ENCODE peak calls at places on chromosomes 16 and 17, in ten cellular contexts. H, A, D, Z, N, S, L, R, E and U are unnamed samples.

GRCh38 chr17:78727476-78728229 is 54.4 kb downstream of the CYTH1 start:
- DNase-seq in R (no peak), L (no peak), N (no peak), A (no peak), D (no peak), E (no peak), H (no peak), Z (no peak), S (no peak), U (no peak)

GRCh38 chr16:28172331-28172730 is 39.4 kb downstream of the XPO6 start:
- DNase-seq in L (no peak), D (no peak), N (no peak), A (no peak), S (no peak), E (no peak), H (no peak), R (no peak), Z (no peak), U (no peak)

GRCh38 chr17:78164748-78165607 is 3.4 kb upstream of the SYNGR2 start:
- DNase-seq in R (no peak), E (no peak), A (no peak), N (no peak), D (no peak), L (no peak), Z (no peak), H (no peak), S (no peak), U (no peak)

GRCh38 chr17:4974064-4974670 is 6.5 kb upstream of the SPAG7 start:
- DNase-seq in H (no peak), S (no peak), L (no peak), E (no peak), N (no peak), D (no peak), R (peak; percentile 54), A (no peak), Z (no peak), U (no peak)

GRCh38 chr17:35167046-35167445 is 19.4 kb downstream of the UNC45B start:
- DNase-seq in A (no peak), R (no peak), L (no peak), E (no peak), H (no peak), Z (no peak), S (no peak), N (no peak), D (no peak), U (no peak)

GRCh38 chr16:4217246-4218131 is 24.4 kb downstream of the SRL start:
- DNase-seq in S (no peak), L (peak; percentile 53), A (no peak), D (no peak), R (peak; percentile 80), Z (no peak), H (peak; percentile 21), E (peak; percentile 65), N (no peak), U (peak; percentile 29)

GRCh38 chr17:79005063-79005861 is 4.3 kb downstream of the CANT1 start:
- DNase-seq in S (peak; percentile 91), A (no peak), H (no peak), R (no peak), L (peak; percentile 17), E (peak; percentile 10), Z (no peak), D (no peak), N (peak; percentile 61), U (peak; percentile 88)

GRCh38 chr17:60743812-60744211 is 66.2 kb downstream of the BCAS3 start:
- DNase-seq in Z (peak; percentile 10), R (no peak), N (no peak), L (no peak), H (peak; percentile 65), A (no peak), E (no peak), S (no peak), D (no peak), U (no peak)

GRCh38 chr16:52812945-52813556 is 239.6 kb downstream of the CHD9NB start:
- DNase-seq in L (no peak), S (no peak), R (no peak), N (no peak), D (no peak), A (peak; percentile 42), Z (no peak), E (no peak), H (peak; percentile 59), U (no peak)

GRCh38 chr16:12653820-12654392 is 149.8 kb downstream of the CPPED1 start:
- DNase-seq in S (no peak), R (no peak), D (no peak), Z (no peak), E (no peak), H (no peak), A (no peak), N (no peak), L (no peak), U (no peak)

DNA sequence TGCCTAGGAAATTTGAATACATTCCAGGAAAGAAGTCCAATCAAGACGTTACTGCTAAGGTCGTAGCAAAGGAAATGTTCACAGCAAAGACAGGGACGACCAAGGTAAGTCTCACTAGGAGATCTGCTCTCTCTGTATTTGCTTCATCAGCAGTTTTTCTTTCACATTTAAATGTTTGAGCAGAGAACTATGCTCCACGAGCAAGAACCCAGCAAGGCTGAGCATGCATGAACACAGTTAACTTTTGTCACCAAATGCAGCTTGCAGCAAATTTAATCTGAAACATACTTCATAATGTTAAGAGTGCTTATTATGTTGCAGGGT is 63.2 kb upstream of the HLF start:
- DNase-seq in A (no peak), Z (no peak), H (no peak), N (no peak), L (no peak), S (no peak), E (no peak), D (no peak), R (no peak), U (no peak)
- H3K4me3 ChIP-seq in A (no peak overlapping the region), Z (no peak overlapping the region), H (no peak overlapping the region), N (no peak overlapping the region), L (no peak overlapping the region), S (no peak overlapping the region), E (no peak overlapping the region), D (no peak overlapping the region), R (no peak overlapping the region), U (no peak overlapping the region)

GRCh38 chr16:85829751-85830445 is 30.4 kb downstream of the COX4I1 start:
- DNase-seq in A (no peak), D (no peak), L (no peak), E (no peak), S (peak; percentile 67), N (peak; percentile 76), H (no peak), R (peak; percentile 46), Z (no peak), U (peak; percentile 43)
- H3K4me3 ChIP-seq in A (no peak overlapping the region), D (no peak overlapping the region), L (no peak overlapping the region), E (no peak overlapping the region), S (no peak overlapping the region), N (no peak overlapping the region), H (no peak overlapping the region), R (no peak overlapping the region), Z (no peak overlapping the region), U (no peak overlapping the region)

GRCh38 chr17:73768691-73769090 is 124.4 kb upstream of the SDK2 start:
- DNase-seq in L (no peak), E (no peak), A (no peak), H (no peak), S (no peak), D (no peak), R (no peak), Z (no peak), N (no peak), U (no peak)

GRCh38 chr17:73765824-73766563 is 121.7 kb upstream of the SDK2 start:
- DNase-seq in N (no peak), L (no peak), A (no peak), E (no peak), S (peak; percentile 10), H (no peak), Z (no peak), D (no peak), R (peak; percentile 30), U (no peak)

GRCh38 chr17:73770115-73770848 is 126.0 kb upstream of the SDK2 start:
- DNase-seq in E (peak; percentile 87), N (peak; percentile 95), Z (peak; percentile 32), S (peak; percentile 66), A (peak; percentile 85), L (peak; percentile 46), D (peak; percentile 93), R (peak; percentile 88), H (peak; percentile 73), U (peak; percentile 74)

GRCh38 chr17:73769480-73769879 is 125.2 kb upstream of the SDK2 start:
- DNase-seq in L (no peak), D (no peak), S (no peak), H (no peak), Z (no peak), E (no peak), A (no peak), R (no peak), N (no peak), U (no peak)

DNA sequence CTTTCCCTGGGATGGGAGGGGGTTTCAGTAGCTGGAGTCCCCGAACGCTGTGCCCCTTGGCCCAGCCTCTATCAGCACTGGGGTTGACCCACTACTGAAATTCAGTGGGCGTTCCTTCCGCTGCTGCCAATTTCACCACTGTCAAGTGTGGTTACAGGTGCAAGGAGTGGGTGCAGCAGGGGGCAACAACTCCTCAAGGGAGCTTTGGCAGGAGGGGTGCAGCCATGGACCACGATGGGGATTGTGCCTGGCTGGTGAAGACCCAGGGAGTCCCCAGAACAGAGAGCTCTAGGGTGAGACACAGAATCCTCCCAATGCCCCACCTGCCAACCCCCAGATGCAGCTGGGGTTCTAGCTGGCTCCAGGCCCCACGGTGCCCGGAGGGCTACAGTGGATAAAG is 123.5 kb upstream of the SDK2 start:
- DNase-seq in A (no peak), R (no peak), H (no peak), D (no peak), E (no peak), N (no peak), S (peak; percentile 10), Z (no peak), L (no peak), U (no peak)
- H3K4me3 ChIP-seq in A (no peak overlapping the region), R (no peak overlapping the region), H (no peak overlapping the region), D (no peak overlapping the region), E (no peak overlapping the region), N (no peak overlapping the region), S (no peak overlapping the region), Z (no peak overlapping the region), L (no peak overlapping the region), U (no peak overlapping the region)

GRCh38 chr17:76479515-76480048 is 12.2 kb downstream of the AANAT start:
- DNase-seq in E (no peak), A (no peak), R (no peak), D (no peak), N (no peak), H (no peak), L (no peak), Z (no peak), S (no peak), U (no peak)

GRCh38 chr17:76480676-76481075 is 13.3 kb downstream of the AANAT start:
- DNase-seq in Z (no peak), R (no peak), E (no peak), H (no peak), N (no peak), A (no peak), D (no peak), L (peak; percentile 55), S (peak; percentile 45), U (no peak)

GRCh38 chr17:76478097-76478496 is 10.7 kb downstream of the AANAT start:
- DNase-seq in S (no peak), L (no peak), D (no peak), Z (no peak), R (no peak), H (no peak), A (no peak), N (no peak), E (no peak), U (no peak)

GRCh38 chr17:76478730-76479514 is 11.5 kb downstream of the AANAT start:
- DNase-seq in E (no peak), A (no peak), N (no peak), Z (no peak), L (no peak), R (no peak), S (no peak), D (no peak), H (no peak), U (no peak)

GRCh38 chr17:76481091-76481655 is 13.8 kb downstream of the AANAT start:
- DNase-seq in Z (no peak), H (no peak), R (no peak), A (no peak), D (no peak), L (no peak), N (no peak), S (peak; percentile 67), E (no peak), U (peak; percentile 68)
- H3K4me3 ChIP-seq in Z (no peak overlapping the region), H (no peak overlapping the region), R (no peak overlapping the region), A (no peak overlapping the region), D (no peak overlapping the region), L (no peak overlapping the region), N (no peak overlapping the region), S (no peak overlapping the region), E (no peak overlapping the region), U (no peak overlapping the region)